ENCODE peak calls at places on chromosomes 2 and 18, in nine cellular contexts. One of them, this sample, is unnamed.

GRCh38 chr2:232300894-232301387 is 77.6 kb upstream of the ALPP start:
- DNase-seq in sigmoid colon: no peak
- DNase-seq in K562: no peak
- DNase-seq in esophagus muscularis mucosa: no peak
- DNase-seq in spleen: no peak
- DNase-seq in transverse colon: peak
- DNase-seq in stomach: no peak
- DNase-seq in HepG2: peak
- DNase-seq in GM12891: no peak
- DNase-seq in this sample: no peak

GRCh38 chr2:44707945-44708645 is 233.4 kb upstream of the SIX3 start:
- DNase-seq in GM12891: no peak
- DNase-seq in K562: no peak
- DNase-seq in esophagus muscularis mucosa: no peak
- DNase-seq in stomach: no peak
- DNase-seq in spleen: no peak
- DNase-seq in sigmoid colon: no peak
- DNase-seq in transverse colon: no peak
- DNase-seq in HepG2: no peak
- DNase-seq in this sample: no peak

GRCh38 chr2:96409543-96410184 is 74.1 kb downstream of the NCAPH start:
- DNase-seq in GM12891: no peak
- DNase-seq in sigmoid colon: no peak
- DNase-seq in stomach: no peak
- DNase-seq in spleen: peak
- DNase-seq in HepG2: no peak
- DNase-seq in K562: no peak
- DNase-seq in esophagus muscularis mucosa: no peak
- DNase-seq in transverse colon: no peak
- DNase-seq in this sample: no peak

GRCh38 chr2:106030287-106031268 is 163.5 kb downstream of the UXS1 start:
- DNase-seq in HepG2: peak
- DNase-seq in K562: no peak
- DNase-seq in spleen: no peak
- DNase-seq in GM12891: no peak
- DNase-seq in sigmoid colon: peak
- DNase-seq in stomach: no peak
- DNase-seq in esophagus muscularis mucosa: no peak
- DNase-seq in transverse colon: peak
- DNase-seq in this sample: peak

GRCh38 chr2:113930448-113930847 is 40.6 kb downstream of the ACTR3 start:
- DNase-seq in HepG2: no peak
- DNase-seq in GM12891: no peak
- DNase-seq in stomach: no peak
- DNase-seq in K562: no peak
- DNase-seq in esophagus muscularis mucosa: no peak
- DNase-seq in transverse colon: no peak
- DNase-seq in spleen: no peak
- DNase-seq in sigmoid colon: no peak
- DNase-seq in this sample: no peak

GRCh38 chr2:173118385-173118784 is 42.7 kb downstream of the MAP3K20 start:
- DNase-seq in stomach: no peak
- DNase-seq in K562: no peak
- DNase-seq in spleen: no peak
- DNase-seq in HepG2: no peak
- DNase-seq in sigmoid colon: no peak
- DNase-seq in GM12891: no peak
- DNase-seq in esophagus muscularis mucosa: no peak
- DNase-seq in transverse colon: no peak
- DNase-seq in this sample: no peak

GRCh38 chr18:45686892-45687611 is 36.9 kb upstream of the SLC14A1 start:
- DNase-seq in transverse colon: peak
- DNase-seq in spleen: peak
- DNase-seq in K562: peak
- DNase-seq in stomach: no peak
- DNase-seq in GM12891: no peak
- DNase-seq in esophagus muscularis mucosa: no peak
- DNase-seq in HepG2: no peak
- DNase-seq in sigmoid colon: no peak
- DNase-seq in this sample: peak

GRCh38 chr2:240277073-240277806 is 136.8 kb upstream of the OTOS start:
- DNase-seq in K562: no peak
- DNase-seq in spleen: no peak
- DNase-seq in sigmoid colon: no peak
- DNase-seq in HepG2: no peak
- DNase-seq in transverse colon: no peak
- DNase-seq in esophagus muscularis mucosa: peak
- DNase-seq in GM12891: no peak
- DNase-seq in stomach: peak
- DNase-seq in this sample: no peak

GRCh38 chr2:74374509-74375205 is 5.5 kb downstream of the DCTN1 start:
- DNase-seq in K562: peak
- DNase-seq in GM12891: no peak
- DNase-seq in stomach: peak
- DNase-seq in spleen: no peak
- DNase-seq in sigmoid colon: peak
- DNase-seq in esophagus muscularis mucosa: no peak
- DNase-seq in HepG2: no peak
- DNase-seq in transverse colon: peak
- DNase-seq in this sample: no peak

GRCh38 chr2:166375205-166375735 is 474 bp downstream of the SCN9A start:
- DNase-seq in transverse colon: no peak
- DNase-seq in esophagus muscularis mucosa: no peak
- DNase-seq in HepG2: peak
- DNase-seq in stomach: no peak
- DNase-seq in spleen: no peak
- DNase-seq in GM12891: no peak
- DNase-seq in K562: no peak
- DNase-seq in sigmoid colon: no peak
- DNase-seq in this sample: no peak

GRCh38 chr2:8545676-8546318 is 136.1 kb upstream of the ID2 start:
- DNase-seq in HepG2: no peak
- DNase-seq in K562: no peak
- DNase-seq in esophagus muscularis mucosa: no peak
- DNase-seq in stomach: peak
- DNase-seq in sigmoid colon: no peak
- DNase-seq in GM12891: no peak
- DNase-seq in spleen: peak
- DNase-seq in transverse colon: no peak
- DNase-seq in this sample: no peak

GRCh38 chr18:41745166-41746049 is 209.6 kb upstream of the PIK3C3 start:
- DNase-seq in spleen: no peak
- DNase-seq in transverse colon: peak
- DNase-seq in K562: peak
- DNase-seq in GM12891: no peak
- DNase-seq in esophagus muscularis mucosa: no peak
- DNase-seq in stomach: peak
- DNase-seq in HepG2: peak
- DNase-seq in sigmoid colon: no peak
- DNase-seq in this sample: no peak

GRCh38 chr2:65367517-65367916 is 64.9 kb downstream of the SPRED2 start:
- DNase-seq in spleen: no peak
- DNase-seq in esophagus muscularis mucosa: no peak
- DNase-seq in sigmoid colon: peak
- DNase-seq in transverse colon: peak
- DNase-seq in K562: peak
- DNase-seq in stomach: peak
- DNase-seq in HepG2: no peak
- DNase-seq in GM12891: no peak
- DNase-seq in this sample: no peak

GRCh38 chr2:60212174-60212945 is 341.1 kb downstream of the BCL11A start:
- DNase-seq in K562: no peak
- DNase-seq in GM12891: no peak
- DNase-seq in transverse colon: no peak
- DNase-seq in esophagus muscularis mucosa: no peak
- DNase-seq in stomach: no peak
- DNase-seq in sigmoid colon: no peak
- DNase-seq in spleen: no peak
- DNase-seq in HepG2: no peak
- DNase-seq in this sample: no peak

GRCh38 chr2:131417886-131418285 is 53.9 kb upstream of the RAB6D start:
- DNase-seq in esophagus muscularis mucosa: no peak
- DNase-seq in spleen: no peak
- DNase-seq in GM12891: no peak
- DNase-seq in sigmoid colon: no peak
- DNase-seq in stomach: no peak
- DNase-seq in K562: no peak
- DNase-seq in transverse colon: no peak
- DNase-seq in HepG2: no peak
- DNase-seq in this sample: no peak

GRCh38 chr2:150339951-150340350 is 147.5 kb downstream of the RND3 start:
- DNase-seq in esophagus muscularis mucosa: no peak
- DNase-seq in spleen: no peak
- DNase-seq in transverse colon: no peak
- DNase-seq in sigmoid colon: no peak
- DNase-seq in HepG2: no peak
- DNase-seq in GM12891: no peak
- DNase-seq in stomach: no peak
- DNase-seq in K562: no peak
- DNase-seq in this sample: no peak
- TF ChIP-seq POLR2AphosphoS5 in esophagus muscularis mucosa: no peak
- TF ChIP-seq POLR2AphosphoS5 in spleen: no peak
- TF ChIP-seq POLR2AphosphoS5 in transverse colon: no peak
- TF ChIP-seq POLR2AphosphoS5 in sigmoid colon: no peak
- TF ChIP-seq POLR2AphosphoS5 in HepG2: no peak
- TF ChIP-seq POLR2AphosphoS5 in GM12891: no peak
- TF ChIP-seq POLR2AphosphoS5 in stomach: no peak
- TF ChIP-seq POLR2AphosphoS5 in K562: no peak
- TF ChIP-seq POLR2AphosphoS5 in this sample: no peak

GRCh38 chr18:47150029-47150823 is at the start of gene HDHD2:
- DNase-seq in K562: peak
- DNase-seq in spleen: peak
- DNase-seq in esophagus muscularis mucosa: peak
- DNase-seq in transverse colon: peak
- DNase-seq in HepG2: peak
- DNase-seq in sigmoid colon: peak
- DNase-seq in stomach: peak
- DNase-seq in GM12891: peak
- DNase-seq in this sample: peak
- TF ChIP-seq POLR2AphosphoS5 in K562: peak
- TF ChIP-seq POLR2AphosphoS5 in spleen: peak
- TF ChIP-seq POLR2AphosphoS5 in esophagus muscularis mucosa: peak
- TF ChIP-seq POLR2AphosphoS5 in transverse colon: peak
- TF ChIP-seq POLR2AphosphoS5 in HepG2: peak
- TF ChIP-seq POLR2AphosphoS5 in sigmoid colon: peak
- TF ChIP-seq POLR2AphosphoS5 in stomach: peak
- TF ChIP-seq POLR2AphosphoS5 in GM12891: no peak
- TF ChIP-seq POLR2AphosphoS5 in this sample: peak

DNA sequence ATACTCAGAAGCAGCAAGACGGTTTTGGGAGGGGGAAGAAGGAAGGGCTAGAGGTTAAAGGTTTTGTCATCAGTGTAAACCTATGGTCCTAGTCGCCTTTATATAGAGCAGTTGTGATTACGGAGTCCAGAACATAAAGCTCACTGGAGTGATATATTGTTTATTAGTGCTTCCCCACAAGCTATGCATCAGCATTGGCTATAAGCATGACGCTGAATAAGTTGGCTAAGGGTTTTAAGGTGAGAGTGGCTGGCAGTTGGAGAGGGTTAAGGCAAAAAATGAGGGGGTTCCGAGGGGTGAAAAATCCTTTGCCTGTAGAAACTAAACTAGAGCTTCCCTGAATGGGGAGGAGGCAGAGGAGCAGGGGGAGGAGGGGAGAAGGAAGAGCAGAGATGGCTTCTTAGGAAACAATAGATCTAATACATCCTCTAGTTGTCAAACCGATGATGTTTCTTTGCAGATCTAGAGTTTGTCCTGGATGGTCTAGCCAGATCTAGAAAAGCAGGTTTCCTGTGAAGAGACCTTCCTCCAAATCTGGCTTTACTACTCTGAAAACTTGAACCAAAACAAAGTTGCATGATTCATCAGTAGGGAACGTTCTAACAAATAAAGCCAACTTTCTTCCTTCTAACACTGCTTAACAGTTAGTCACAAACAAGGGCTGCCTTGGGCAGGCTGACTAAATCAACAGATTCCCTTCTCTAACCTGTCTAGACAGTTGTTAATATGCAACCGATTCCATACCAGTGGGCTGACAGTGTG is 2.5 kb downstream of the KLF7 start:
- DNase-seq in esophagus muscularis mucosa: no peak
- DNase-seq in K562: no peak
- DNase-seq in transverse colon: peak
- DNase-seq in stomach: peak
- DNase-seq in sigmoid colon: no peak
- DNase-seq in GM12891: no peak
- DNase-seq in spleen: no peak
- DNase-seq in HepG2: peak
- DNase-seq in this sample: no peak
- TF ChIP-seq POLR2AphosphoS5 in esophagus muscularis mucosa: peak
- TF ChIP-seq POLR2AphosphoS5 in K562: no peak
- TF ChIP-seq POLR2AphosphoS5 in transverse colon: peak
- TF ChIP-seq POLR2AphosphoS5 in stomach: peak
- TF ChIP-seq POLR2AphosphoS5 in sigmoid colon: peak
- TF ChIP-seq POLR2AphosphoS5 in GM12891: no peak
- TF ChIP-seq POLR2AphosphoS5 in spleen: no peak
- TF ChIP-seq POLR2AphosphoS5 in HepG2: no peak
- TF ChIP-seq POLR2AphosphoS5 in this sample: no peak

GRCh38 chr18:59813942-59814341 is 85.9 kb upstream of the PMAIP1 start:
- DNase-seq in stomach: no peak
- DNase-seq in K562: no peak
- DNase-seq in transverse colon: no peak
- DNase-seq in sigmoid colon: no peak
- DNase-seq in HepG2: no peak
- DNase-seq in spleen: no peak
- DNase-seq in GM12891: no peak
- DNase-seq in esophagus muscularis mucosa: no peak
- DNase-seq in this sample: no peak

GRCh38 chr18:59810740-59811520 is 88.9 kb upstream of the PMAIP1 start:
- DNase-seq in stomach: no peak
- DNase-seq in K562: no peak
- DNase-seq in spleen: no peak
- DNase-seq in HepG2: no peak
- DNase-seq in GM12891: no peak
- DNase-seq in transverse colon: no peak
- DNase-seq in sigmoid colon: no peak
- DNase-seq in esophagus muscularis mucosa: no peak
- DNase-seq in this sample: no peak

GRCh38 chr18:59818769-59819168 is 81.0 kb upstream of the PMAIP1 start:
- DNase-seq in GM12891: no peak
- DNase-seq in stomach: no peak
- DNase-seq in transverse colon: no peak
- DNase-seq in sigmoid colon: no peak
- DNase-seq in esophagus muscularis mucosa: no peak
- DNase-seq in K562: no peak
- DNase-seq in spleen: no peak
- DNase-seq in HepG2: no peak
- DNase-seq in this sample: no peak

GRCh38 chr18:59810183-59810582 is 89.6 kb upstream of the PMAIP1 start:
- DNase-seq in transverse colon: no peak
- DNase-seq in HepG2: no peak
- DNase-seq in esophagus muscularis mucosa: no peak
- DNase-seq in spleen: no peak
- DNase-seq in sigmoid colon: no peak
- DNase-seq in K562: no peak
- DNase-seq in GM12891: no peak
- DNase-seq in stomach: no peak
- DNase-seq in this sample: no peak

DNA sequence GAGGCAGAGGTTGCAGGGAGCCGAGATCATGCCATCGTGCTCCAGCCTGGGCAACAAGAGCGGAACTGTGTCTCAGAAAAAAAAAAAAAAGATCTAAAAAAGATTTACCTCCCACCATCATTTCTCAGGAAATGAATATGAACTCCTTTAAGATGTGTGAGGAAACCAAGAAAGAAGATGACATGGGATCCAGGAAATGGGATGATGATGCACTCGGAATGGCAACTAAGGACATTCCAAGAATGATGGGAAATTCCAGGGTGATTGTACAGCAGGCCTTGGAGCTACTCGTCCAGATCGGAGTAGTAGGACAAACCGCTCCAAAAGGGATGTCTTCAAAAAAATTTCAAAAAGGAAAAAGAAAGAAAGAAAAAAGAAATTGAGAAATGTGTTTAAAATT is 84.9 kb upstream of the PMAIP1 start:
- DNase-seq in GM12891: no peak
- DNase-seq in transverse colon: no peak
- DNase-seq in sigmoid colon: no peak
- DNase-seq in K562: no peak
- DNase-seq in HepG2: no peak
- DNase-seq in spleen: no peak
- DNase-seq in stomach: no peak
- DNase-seq in esophagus muscularis mucosa: no peak
- DNase-seq in this sample: no peak
- TF ChIP-seq POLR2AphosphoS5 in GM12891: no peak
- TF ChIP-seq POLR2AphosphoS5 in transverse colon: no peak
- TF ChIP-seq POLR2AphosphoS5 in sigmoid colon: no peak
- TF ChIP-seq POLR2AphosphoS5 in K562: no peak
- TF ChIP-seq POLR2AphosphoS5 in HepG2: no peak
- TF ChIP-seq POLR2AphosphoS5 in spleen: no peak
- TF ChIP-seq POLR2AphosphoS5 in stomach: no peak
- TF ChIP-seq POLR2AphosphoS5 in esophagus muscularis mucosa: no peak
- TF ChIP-seq POLR2AphosphoS5 in this sample: no peak

This sample was measured in GM12892.